ENCODE peak calls at places on chromosome 5, in eight cellular contexts. H, C, Z, N, A, K, V and J are unnamed samples. For H3K4me1, the result is how much of the 10 kb centered on the place peaks cover.

GRCh38 chr5:103561670-103562069 is 919 bp downstream of the NUDT12 start:
- DNase-seq in H (no peak), C (no peak), Z (no peak), N (no peak), A (no peak), K (no peak), V (no peak), J (no peak)

GRCh38 chr5:168288349-168289245 is 2.8 kb upstream of the WWC1 start:
- DNase-seq in H (no peak), C (no peak), Z (no peak), N (peak), A (no peak), K (peak), V (no peak), J (no peak)

GRCh38 chr5:35920890-35921289 is 17.5 kb downstream of the CAPSL start:
- DNase-seq in H (no peak), C (no peak), Z (no peak), N (peak), A (no peak), K (peak), V (no peak), J (peak)

GRCh38 chr5:148372883-148373282 is 10.9 kb upstream of the FBXO38 start:
- DNase-seq in H (no peak), C (no peak), Z (no peak), N (peak), A (no peak), K (no peak), V (no peak), J (no peak)

GRCh38 chr5:74355041-74355440 is 285.5 kb downstream of the ENC1 start:
- DNase-seq in H (no peak), C (no peak), Z (no peak), N (no peak), A (no peak), K (no peak), V (no peak), J (no peak)

GRCh38 chr5:40791715-40792139 is 6.4 kb downstream of the PRKAA1 start:
- DNase-seq in H (no peak), C (no peak), Z (no peak), N (no peak), A (no peak), K (peak), V (no peak), J (no peak)

GRCh38 chr5:1435369-1435768 is 9.9 kb downstream of the SLC6A3 start:
- DNase-seq in H (no peak), C (no peak), Z (no peak), N (no peak), A (no peak), K (no peak), V (no peak), J (no peak)

GRCh38 chr5:122316652-122317051 is 4.6 kb downstream of the SNCAIP start:
- DNase-seq in H (no peak), C (no peak), Z (no peak), N (no peak), A (no peak), K (no peak), V (no peak), J (no peak)

GRCh38 chr5:102754499-102755424 is at the start of gene PAM:
- DNase-seq in H (peak), C (peak), Z (peak), N (peak), A (peak), K (peak), V (peak), J (peak)

GRCh38 chr5:96207420-96207819 is 225.6 kb downstream of the PCSK1 start:
- DNase-seq in H (no peak), C (no peak), Z (no peak), N (no peak), A (no peak), K (no peak), V (no peak), J (no peak)

GRCh38 chr5:82347213-82347947 is 69.2 kb upstream of the RPS23 start:
- DNase-seq in H (peak), C (peak), Z (no peak), N (no peak), A (peak), K (peak), V (no peak), J (peak)

GRCh38 chr5:112417931-112418358 is 1.1 kb downstream of the EPB41L4A start:
- DNase-seq in H (peak), C (peak), Z (peak), N (peak), A (peak), K (peak), V (peak), J (peak)

GRCh38 chr5:28483327-28484025 is 1445.1 kb upstream of the CDH9 start:
- DNase-seq in H (no peak), C (no peak), Z (no peak), N (peak), A (no peak), K (no peak), V (no peak), J (no peak)

GRCh38 chr5:171463844-171464191 is 44.4 kb downstream of the FGF18 start:
- DNase-seq in H (no peak), C (no peak), Z (no peak), N (no peak), A (no peak), K (no peak), V (no peak), J (no peak)

GRCh38 chr5:3177338-3177737 is 418.3 kb upstream of the IRX1 start:
- DNase-seq in H (no peak), C (no peak), Z (no peak), N (no peak), A (no peak), K (no peak), V (no peak), J (no peak)

GRCh38 chr5:112574566-112574965 is 155.5 kb upstream of the EPB41L4A start:
- DNase-seq in H (no peak), C (no peak), Z (no peak), N (no peak), A (no peak), K (no peak), V (no peak), J (no peak)

GRCh38 chr5:172450861-172451695 is 3.2 kb downstream of the SH3PXD2B start:
- DNase-seq in H (no peak), C (peak), Z (no peak), N (peak), A (no peak), K (peak), V (peak), J (no peak)

GRCh38 chr5:92952243-92952642 is 628.8 kb downstream of the NR2F1-AS1 start:
- DNase-seq in H (no peak), C (no peak), Z (no peak), N (no peak), A (no peak), K (no peak), V (no peak), J (no peak)

GRCh38 chr5:68476854-68477253 is 261.3 kb downstream of the PIK3R1 start:
- DNase-seq in H (no peak), C (no peak), Z (no peak), N (no peak), A (no peak), K (no peak), V (no peak), J (no peak)

GRCh38 chr5:6556089-6556801 is 76.6 kb downstream of the NSUN2 start:
- DNase-seq in H (no peak), C (no peak), Z (no peak), N (no peak), A (no peak), K (no peak), V (no peak), J (no peak)

GRCh38 chr5:5711112-5711511 is 288.6 kb downstream of the ICE1 start:
- DNase-seq in H (no peak), C (no peak), Z (no peak), N (no peak), A (no peak), K (no peak), V (no peak), J (no peak)

GRCh38 chr5:16736158-16736994 is 119.6 kb upstream of the RETREG1 start:
- DNase-seq in H (no peak), C (no peak), Z (peak), N (peak), A (no peak), K (peak), V (no peak), J (peak)

GRCh38 chr5:81971086-81971693 is 633 bp upstream of the ATG10 start:
- DNase-seq in H (no peak), C (no peak), Z (no peak), N (peak), A (no peak), K (peak), V (peak), J (peak)

GRCh38 chr5:124740991-124741583 is 5.4 kb downstream of the ZNF608 start:
- DNase-seq in H (no peak), C (no peak), Z (no peak), N (no peak), A (no peak), K (no peak), V (no peak), J (no peak)

GRCh38 chr5:93579561-93580386 is 1.2 kb downstream of the NR2F1-AS1 start:
- DNase-seq in H (peak), C (peak), Z (no peak), N (peak), A (no peak), K (no peak), V (no peak), J (peak)

GRCh38 chr5:74595143-74595915 is 45.2 kb downstream of the ENC1 start:
- DNase-seq in H (no peak), C (no peak), Z (peak), N (no peak), A (no peak), K (peak), V (no peak), J (peak)

GRCh38 chr5:78221964-78222451 is 72.5 kb downstream of the AP3B1 start:
- DNase-seq in H (no peak), C (no peak), Z (no peak), N (no peak), A (no peak), K (no peak), V (no peak), J (no peak)

GRCh38 chr5:169632946-169633345 is 4.1 kb upstream of the DOCK2 start:
- DNase-seq in H (no peak), C (no peak), Z (no peak), N (no peak), A (no peak), K (no peak), V (no peak), J (no peak)
- H3K4me1 ChIP-seq in H (under half), C (under half), Z (under half), N (under half), A (under half), K (under half), V (under half), J (under half)

GRCh38 chr5:150639751-150640150 is 709 bp upstream of the SYNPO start:
- DNase-seq in H (no peak), C (no peak), Z (no peak), N (no peak), A (no peak), K (no peak), V (no peak), J (peak)
- H3K4me1 ChIP-seq in H (half or more), C (under half), Z (half or more), N (half or more), A (half or more), K (half or more), V (under half), J (half or more)

GRCh38 chr5:179822444-179822990 is 1.8 kb downstream of the SQSTM1 start:
- DNase-seq in H (peak), C (no peak), Z (no peak), N (no peak), A (no peak), K (no peak), V (no peak), J (no peak)
- H3K4me1 ChIP-seq in H (under half), C (under half), Z (half or more), N (under half), A (half or more), K (half or more), V (under half), J (half or more)

GRCh38 chr5:156473271-156473935 is 146.4 kb downstream of the SGCD start:
- DNase-seq in H (no peak), C (no peak), Z (no peak), N (no peak), A (no peak), K (no peak), V (no peak), J (peak)
- H3K4me1 ChIP-seq in H (under half), C (under half), Z (under half), N (under half), A (under half), K (under half), V (under half), J (under half)

GRCh38 chr5:53937467-53937866 is 372.9 kb downstream of the ARL15 start:
- DNase-seq in H (no peak), C (no peak), Z (no peak), N (no peak), A (no peak), K (no peak), V (no peak), J (no peak)

GRCh38 chr5:53934126-53934856 is 373.9 kb downstream of the NDUFS4 start:
- DNase-seq in H (no peak), C (no peak), Z (no peak), N (no peak), A (no peak), K (no peak), V (no peak), J (no peak)

DNA sequence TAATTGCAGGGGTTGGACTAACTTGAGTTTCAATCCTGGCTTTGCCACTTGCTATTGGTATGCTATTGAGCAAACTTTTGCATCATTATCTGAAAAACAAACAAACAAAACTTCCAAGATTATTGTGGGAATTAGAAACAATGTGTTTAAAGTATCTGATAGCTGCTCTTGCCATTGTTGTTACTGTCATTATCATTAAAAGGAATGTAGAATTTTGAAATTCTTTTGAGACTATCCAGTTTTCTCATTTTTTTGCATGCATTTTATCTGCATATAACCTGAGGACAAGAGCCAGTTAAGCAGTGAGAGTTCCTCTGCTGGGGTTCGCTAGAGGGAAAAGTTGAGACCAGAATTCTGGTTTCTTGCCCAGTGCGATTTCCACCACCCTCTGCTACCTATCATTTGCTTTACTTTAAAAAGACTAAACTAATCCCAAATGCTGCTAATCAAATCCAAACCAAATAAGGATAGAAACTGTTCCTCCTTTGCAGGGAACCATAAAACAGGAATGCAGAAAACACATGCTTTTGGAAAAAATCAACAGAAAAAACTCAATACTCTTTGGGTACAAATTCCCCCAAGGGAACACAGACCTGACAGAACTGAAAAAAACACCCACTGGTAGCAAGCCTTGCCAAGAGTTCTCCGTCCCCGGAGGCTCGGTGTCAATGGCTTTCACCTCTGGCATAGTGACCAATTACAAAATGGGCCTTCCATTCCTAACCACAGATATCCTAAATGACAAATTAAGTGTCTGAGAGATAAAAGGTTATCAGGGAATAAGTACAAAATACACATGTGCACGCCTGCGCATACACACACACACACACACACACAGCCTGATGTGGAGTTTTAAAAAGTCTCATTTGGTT is 373.7 kb downstream of the ARL15 start:
- DNase-seq in H (peak), C (peak), Z (peak), N (no peak), A (peak), K (no peak), V (no peak), J (peak)
- H3K4me1 ChIP-seq in H (under half), C (under half), Z (under half), N (under half), A (under half), K (under half), V (under half), J (under half)

GRCh38 chr5:179766021-179766725 is 27.6 kb upstream of the LTC4S start:
- DNase-seq in H (no peak), C (no peak), Z (no peak), N (no peak), A (no peak), K (no peak), V (no peak), J (no peak)
- H3K4me1 ChIP-seq in H (under half), C (under half), Z (half or more), N (under half), A (half or more), K (under half), V (under half), J (under half)